ENCODE peak calls at places on chromosomes 6 and 20, in seven cellular contexts. E is psoas muscle, D is breast epithelium, O is mammary epithelial cell, V is GM06990, S is IMR-90, J is retinal pigment epithelial cell. F is an unnamed sample.

GRCh38 chr6:2579789-2580570 is 170.7 kb downstream of the MYLK4 start:
- DNase-seq in O (no peak), D (no peak), V (no peak), S (no peak), E (no peak), J (no peak), F (no peak)

GRCh38 chr6:41446907-41447545 is 99.2 kb upstream of the FOXP4 start:
- DNase-seq in E (no peak), J (no peak), S (peak; percentile 17), V (no peak), D (no peak), O (no peak), F (no peak)

GRCh38 chr20:6718660-6719059 is 48.8 kb upstream of the BMP2 start:
- DNase-seq in E (no peak), S (no peak), O (peak; percentile 85), D (no peak), V (no peak), J (no peak), F (no peak)

GRCh38 chr20:22680031-22680740 is 95.8 kb upstream of the FOXA2 start:
- DNase-seq in V (no peak), J (no peak), E (no peak), D (no peak), O (no peak), S (no peak), F (no peak)

GRCh38 chr20:31560094-31560899 is 44.8 kb upstream of the ID1 start:
- DNase-seq in V (no peak), E (peak; percentile 85), O (peak; percentile 76), S (peak; percentile 86), J (no peak), D (no peak), F (peak; percentile 51)

GRCh38 chr6:1903780-1904493 is 294.2 kb downstream of the FOXC1 start:
- DNase-seq in S (no peak), V (no peak), E (no peak), J (no peak), O (no peak), D (no peak), F (no peak)

GRCh38 chr20:14597206-14597715 is 259.8 kb upstream of the FLRT3 start:
- DNase-seq in S (no peak), O (no peak), V (no peak), E (no peak), J (no peak), D (no peak), F (no peak)

GRCh38 chr6:133682506-133683290 is 206.2 kb upstream of the TCF21 start:
- DNase-seq in D (no peak), J (no peak), E (no peak), S (peak; percentile 37), V (no peak), O (no peak), F (peak; percentile 85)

GRCh38 chr6:130617658-130618057 is 209.5 kb upstream of the SMLR1 start:
- DNase-seq in S (no peak), V (no peak), E (no peak), D (no peak), O (no peak), J (no peak), F (no peak)

GRCh38 chr6:152952866-152953509 is 29.9 kb downstream of the FBXO5 start:
- DNase-seq in E (no peak), V (no peak), D (no peak), O (peak; percentile 20), J (no peak), S (peak; percentile 63), F (no peak)

GRCh38 chr20:20782221-20782620 is 69.8 kb upstream of the RALGAPA2 start:
- DNase-seq in O (no peak), S (no peak), V (no peak), D (no peak), J (no peak), E (no peak), F (no peak)

GRCh38 chr20:38059832-38060231 is 26.3 kb downstream of the RPRD1B start:
- DNase-seq in J (no peak), V (no peak), E (no peak), O (no peak), D (no peak), S (no peak), F (no peak)

GRCh38 chr20:50121858-50122271 is 8.9 kb upstream of the UBE2V1 start:
- DNase-seq in V (no peak), E (no peak), S (peak; percentile 55), J (no peak), O (no peak), D (no peak), F (peak; percentile 77)

GRCh38 chr20:24066075-24066700 is 77.6 kb upstream of the GGTLC1 start:
- DNase-seq in V (no peak), O (no peak), J (no peak), S (no peak), D (no peak), E (no peak), F (no peak)

GRCh38 chr20:16352321-16352720 is 220.9 kb downstream of the KIF16B start:
- DNase-seq in J (no peak), E (no peak), S (no peak), D (no peak), V (no peak), O (no peak), F (no peak)

GRCh38 chr20:49259799-49260198 is 18.1 kb downstream of the ZNFX1 start:
- DNase-seq in D (no peak), V (no peak), O (no peak), E (no peak), S (no peak), J (no peak), F (no peak)

GRCh38 chr6:105504660-105505059 is 101.8 kb upstream of the PREP start:
- DNase-seq in J (no peak), E (peak; percentile 54), S (no peak), V (no peak), O (no peak), D (no peak), F (no peak)

GRCh38 chr6:155455766-155456165 is at the start of gene NOX3:
- DNase-seq in J (no peak), V (no peak), O (peak; percentile 37), D (no peak), S (no peak), E (no peak), F (no peak)

GRCh38 chr6:14094721-14095120 is 22.9 kb upstream of the CD83 start:
- DNase-seq in J (no peak), S (no peak), D (no peak), V (no peak), O (no peak), E (no peak), F (peak; percentile 15)

GRCh38 chr20:59032713-59033059 is 551 bp upstream of the ATP5F1E start:
- DNase-seq in D (no peak), O (no peak), V (no peak), J (no peak), S (peak; percentile 27), E (no peak), F (no peak)

GRCh38 chr20:59032023-59032712 is at the start of gene ATP5F1E:
- DNase-seq in S (peak; percentile 89), O (peak; percentile 94), J (peak; percentile 74), E (peak; percentile 98), V (peak; percentile 99), D (peak; percentile 96), F (peak; percentile 68)

GRCh38 chr20:59033616-59034165 is 1.6 kb upstream of the ATP5F1E start:
- DNase-seq in S (no peak), D (no peak), E (no peak), O (no peak), V (no peak), J (no peak), F (no peak)

GRCh38 chr20:59031326-59032022 is 661 bp downstream of the ATP5F1E start:
- DNase-seq in O (no peak), S (no peak), V (no peak), E (no peak), J (no peak), D (no peak), F (no peak)

DNA sequence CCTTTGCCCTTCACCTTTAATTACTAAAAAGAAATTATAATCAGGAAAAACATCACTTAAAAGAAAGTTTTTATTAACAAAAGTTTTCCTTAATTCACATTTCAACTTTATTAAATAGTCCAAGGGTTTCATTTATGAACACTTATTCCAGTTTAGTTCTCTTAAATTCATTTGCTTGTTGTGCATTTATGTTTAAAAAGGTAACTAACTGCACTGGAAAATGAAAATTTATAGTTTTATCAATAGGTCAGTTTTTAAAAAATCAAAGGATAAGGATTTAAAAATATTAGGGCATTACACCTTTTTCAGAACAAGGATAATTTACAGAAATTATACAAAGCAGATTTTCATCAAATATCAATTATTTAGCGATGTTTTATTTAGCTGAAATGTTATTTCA is 958 bp upstream of the ATP5F1E start:
- DNase-seq in E (no peak), O (no peak), V (no peak), S (no peak), J (no peak), D (no peak), F (no peak)
- H3K4me3 ChIP-seq in E (peak overlapping the region; percentile 89), O (peak overlapping the region; percentile 81), V (peak overlapping the region; percentile 62), S (peak overlapping the region; percentile 86), J (peak overlapping the region; percentile 60), D (peak overlapping the region; percentile 82), F (no peak overlapping the region)

GRCh38 chr6:42879372-42880239 is at the start of gene RPL7L1:
- DNase-seq in D (peak; percentile 83), O (peak; percentile 89), E (peak; percentile 90), J (peak; percentile 71), S (peak; percentile 87), V (peak; percentile 89), F (peak; percentile 47)
- TF ChIP-seq CTCF in D (peak; percentile 55), O (no peak), E (peak; percentile 12), J (no peak), S (no peak), V (no peak), F (no peak)

DNA sequence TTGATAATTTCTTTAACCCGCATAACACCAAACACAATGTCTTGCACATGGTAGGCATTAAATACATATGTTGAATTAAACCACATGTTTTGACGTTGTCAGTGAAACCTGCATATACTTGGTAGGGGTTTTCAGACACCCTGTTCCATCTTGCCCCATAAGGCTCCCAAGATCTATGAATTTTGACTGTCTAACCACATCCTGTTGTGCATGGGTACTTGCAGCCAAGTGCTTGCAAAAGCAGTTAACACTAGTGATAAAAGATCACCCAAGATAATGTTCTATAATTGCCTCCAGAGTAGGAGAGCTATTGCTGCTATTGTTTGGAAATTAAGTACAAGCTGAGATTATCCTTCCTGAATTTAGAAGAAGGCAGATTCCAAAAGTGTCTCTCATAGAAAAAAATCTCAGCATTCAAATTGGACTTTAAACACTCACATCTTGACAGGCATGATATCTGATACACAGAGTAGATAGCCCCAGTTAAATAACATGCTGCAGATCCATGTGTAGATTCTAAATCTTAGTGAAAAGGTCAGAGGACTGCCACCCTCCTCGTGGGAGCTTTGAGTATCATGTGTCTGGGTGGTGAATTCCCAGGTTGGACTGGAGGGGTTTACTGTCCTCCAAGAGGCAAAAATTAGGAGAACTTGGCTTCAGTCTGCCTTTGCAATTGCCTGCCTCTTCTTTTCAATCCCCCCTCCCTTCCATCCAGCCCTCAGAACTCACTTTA is 25.8 kb upstream of the CCN6 start:
- DNase-seq in E (no peak), S (no peak), D (no peak), O (peak; percentile 73), V (peak; percentile 8), J (no peak), F (no peak)
- H3K4me3 ChIP-seq in E (no peak overlapping the region), S (no peak overlapping the region), D (no peak overlapping the region), O (no peak overlapping the region), V (no peak overlapping the region), J (no peak overlapping the region), F (no peak overlapping the region)

DNA sequence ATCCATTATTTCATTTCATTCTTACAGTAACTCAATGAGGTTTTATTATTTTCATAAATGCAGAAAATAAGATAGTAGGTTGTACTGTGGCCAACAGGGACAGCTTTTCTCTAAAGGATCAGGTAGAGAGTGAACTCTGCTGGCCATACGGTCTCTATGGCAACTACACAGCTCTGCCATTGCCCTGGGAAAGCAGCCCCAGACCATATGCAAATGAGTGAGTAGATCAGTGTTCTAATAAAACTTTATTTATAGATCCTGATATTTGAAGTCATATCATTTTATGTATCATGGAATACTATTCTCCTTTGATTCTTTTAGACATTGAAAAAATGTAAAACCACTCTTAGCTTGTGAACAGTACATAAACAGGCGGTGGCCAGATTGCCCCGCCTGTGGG is 192.5 kb upstream of the RREB1 start:
- DNase-seq in D (no peak), J (no peak), E (no peak), S (no peak), V (no peak), O (peak; percentile 22), F (no peak)
- TF ChIP-seq CTCF in D (no peak), J (no peak), E (no peak), S (no peak), V (no peak), O (no peak), F (no peak)